ENCODE peak calls at places on chromosomes 4 and X, in seven cellular contexts. One of them, this sample, is unnamed.

GRCh38 chr4:171203425-171203824 is 609.8 kb upstream of the GALNTL6 start:
- DNase-seq in A172: peak; percentile 69
- DNase-seq in stimulated activated CD8-positive, alpha-beta memory T cell treated with anti-CD3 and anti-CD28 coated beads, Interleukin-7, amount 100 ng/mL, for 1 hour: no peak
- DNase-seq in fibroblast of mammary gland: peak; percentile 57
- DNase-seq in cardiac muscle cell: no peak
- DNase-seq in SW480: no peak
- DNase-seq in AG20443: no peak
- DNase-seq in this sample: no peak

GRCh38 chrX:86047174-86047991 is at the start of gene CHM:
- DNase-seq in SW480: peak; percentile 80
- DNase-seq in A172: peak; percentile 51
- DNase-seq in fibroblast of mammary gland: peak; percentile 86
- DNase-seq in cardiac muscle cell: peak; percentile 87
- DNase-seq in stimulated activated CD8-positive, alpha-beta memory T cell treated with anti-CD3 and anti-CD28 coated beads, Interleukin-7, amount 100 ng/mL, for 1 hour: peak; percentile 5
- DNase-seq in AG20443: peak; percentile 75
- DNase-seq in this sample: peak; percentile 62

GRCh38 chr4:88060431-88060830 is 53.0 kb downstream of the PKD2 start:
- DNase-seq in AG20443: no peak
- DNase-seq in cardiac muscle cell: peak; percentile 18
- DNase-seq in SW480: no peak
- DNase-seq in fibroblast of mammary gland: no peak
- DNase-seq in A172: no peak
- DNase-seq in stimulated activated CD8-positive, alpha-beta memory T cell treated with anti-CD3 and anti-CD28 coated beads, Interleukin-7, amount 100 ng/mL, for 1 hour: no peak
- DNase-seq in this sample: no peak

GRCh38 chr4:74623041-74623440 is 171.3 kb downstream of the BTC start:
- DNase-seq in cardiac muscle cell: peak; percentile 79
- DNase-seq in SW480: peak; percentile 77
- DNase-seq in fibroblast of mammary gland: peak; percentile 72
- DNase-seq in AG20443: peak; percentile 21
- DNase-seq in A172: peak; percentile 33
- DNase-seq in stimulated activated CD8-positive, alpha-beta memory T cell treated with anti-CD3 and anti-CD28 coated beads, Interleukin-7, amount 100 ng/mL, for 1 hour: no peak
- DNase-seq in this sample: no peak

GRCh38 chr4:175306436-175306835 is 388.3 kb downstream of the ADAM29 start:
- DNase-seq in cardiac muscle cell: no peak
- DNase-seq in fibroblast of mammary gland: no peak
- DNase-seq in stimulated activated CD8-positive, alpha-beta memory T cell treated with anti-CD3 and anti-CD28 coated beads, Interleukin-7, amount 100 ng/mL, for 1 hour: no peak
- DNase-seq in AG20443: no peak
- DNase-seq in SW480: no peak
- DNase-seq in A172: peak; percentile 41
- DNase-seq in this sample: no peak

GRCh38 chrX:88660836-88661235 is 86.2 kb upstream of the CPXCR1 start:
- DNase-seq in fibroblast of mammary gland: no peak
- DNase-seq in stimulated activated CD8-positive, alpha-beta memory T cell treated with anti-CD3 and anti-CD28 coated beads, Interleukin-7, amount 100 ng/mL, for 1 hour: no peak
- DNase-seq in cardiac muscle cell: no peak
- DNase-seq in SW480: no peak
- DNase-seq in AG20443: no peak
- DNase-seq in A172: no peak
- DNase-seq in this sample: no peak

GRCh38 chrX:54529166-54529558 is 857 bp upstream of the GNL3L start:
- DNase-seq in A172: peak; percentile 0
- DNase-seq in SW480: no peak
- DNase-seq in cardiac muscle cell: no peak
- DNase-seq in AG20443: no peak
- DNase-seq in stimulated activated CD8-positive, alpha-beta memory T cell treated with anti-CD3 and anti-CD28 coated beads, Interleukin-7, amount 100 ng/mL, for 1 hour: no peak
- DNase-seq in fibroblast of mammary gland: no peak
- DNase-seq in this sample: no peak

GRCh38 chr4:44662623-44663006 is 11.2 kb upstream of the YIPF7 start:
- DNase-seq in cardiac muscle cell: no peak
- DNase-seq in AG20443: no peak
- DNase-seq in stimulated activated CD8-positive, alpha-beta memory T cell treated with anti-CD3 and anti-CD28 coated beads, Interleukin-7, amount 100 ng/mL, for 1 hour: no peak
- DNase-seq in fibroblast of mammary gland: no peak
- DNase-seq in SW480: no peak
- DNase-seq in A172: no peak
- DNase-seq in this sample: no peak

GRCh38 chrX:153909024-153909979 is 4.8 kb downstream of the AVPR2 start:
- DNase-seq in AG20443: no peak
- DNase-seq in A172: peak; percentile 61
- DNase-seq in stimulated activated CD8-positive, alpha-beta memory T cell treated with anti-CD3 and anti-CD28 coated beads, Interleukin-7, amount 100 ng/mL, for 1 hour: no peak
- DNase-seq in SW480: no peak
- DNase-seq in fibroblast of mammary gland: no peak
- DNase-seq in cardiac muscle cell: no peak
- DNase-seq in this sample: no peak

GRCh38 chr4:182806259-182807252 is 110.6 kb downstream of the DCTD start:
- DNase-seq in stimulated activated CD8-positive, alpha-beta memory T cell treated with anti-CD3 and anti-CD28 coated beads, Interleukin-7, amount 100 ng/mL, for 1 hour: peak; percentile 41
- DNase-seq in SW480: peak; percentile 28
- DNase-seq in A172: peak; percentile 52
- DNase-seq in cardiac muscle cell: peak; percentile 78
- DNase-seq in AG20443: peak; percentile 89
- DNase-seq in fibroblast of mammary gland: peak; percentile 51
- DNase-seq in this sample: peak; percentile 95

GRCh38 chr4:73869130-73870055 is at the start of gene CXCL1:
- DNase-seq in cardiac muscle cell: peak; percentile 63
- DNase-seq in AG20443: peak; percentile 63
- DNase-seq in A172: no peak
- DNase-seq in stimulated activated CD8-positive, alpha-beta memory T cell treated with anti-CD3 and anti-CD28 coated beads, Interleukin-7, amount 100 ng/mL, for 1 hour: no peak
- DNase-seq in fibroblast of mammary gland: no peak
- DNase-seq in SW480: peak; percentile 26
- DNase-seq in this sample: peak; percentile 8

GRCh38 chr4:65437102-65437501 is 233.2 kb downstream of the EPHA5 start:
- DNase-seq in SW480: no peak
- DNase-seq in fibroblast of mammary gland: no peak
- DNase-seq in cardiac muscle cell: peak; percentile 28
- DNase-seq in stimulated activated CD8-positive, alpha-beta memory T cell treated with anti-CD3 and anti-CD28 coated beads, Interleukin-7, amount 100 ng/mL, for 1 hour: no peak
- DNase-seq in A172: no peak
- DNase-seq in AG20443: no peak
- DNase-seq in this sample: no peak

This sample was measured in neural crest cell.